ENCODE peak calls at places on chromosomes 5 and 9, in ten cellular contexts. F is stimulated activated CD4-positive, alpha-beta T cell treated with anti-CD3 and anti-CD28 coated beads, Interleukin-15, amount 100 ng/mL, for 24 hours; K is HFFc6; G is stimulated activated CD8-positive, alpha-beta memory T cell treated with anti-CD3 and anti-CD28 coated beads, Interleukin-2, amount 100 ng/mL, for 48 hours; S is anterior cingulate cortex; Q is progenitor cell of endocrine pancreas; L is NCI-H1930; I is EL; X is NCI-H2081; H is activated CD8-positive, alpha-beta memory T cell treated with anti-CD3 and anti-CD28 coated beads for 48 hours. U is an unnamed sample.

GRCh38 chr5:24850911-24851310 is 206.1 kb upstream of the CDH10 start:
- DNase-seq in H (no peak), L (no peak), X (no peak), I (no peak), Q (no peak), K (no peak), G (no peak), S (no peak), F (no peak), U (no peak)

GRCh38 chr9:36912620-36913019 is 121.4 kb downstream of the PAX5 start:
- DNase-seq in Q (no peak), G (no peak), S (no peak), F (no peak), X (no peak), H (no peak), L (no peak), K (no peak), I (no peak), U (no peak)

GRCh38 chr5:26121343-26121742 is 917.0 kb downstream of the CDH9 start:
- DNase-seq in K (no peak), G (no peak), H (no peak), Q (no peak), F (no peak), I (no peak), X (no peak), S (no peak), L (peak; percentile 11), U (peak; percentile 55)

GRCh38 chr9:114216976-114217375 is 61.6 kb downstream of the COL27A1 start:
- DNase-seq in F (no peak), K (peak; percentile 60), L (no peak), I (peak; percentile 37), X (no peak), H (no peak), G (no peak), Q (no peak), S (no peak), U (no peak)

GRCh38 chr5:80982093-80982492 is 21.9 kb downstream of the RASGRF2 start:
- DNase-seq in S (no peak), X (no peak), H (no peak), F (no peak), I (no peak), G (no peak), L (no peak), K (no peak), Q (no peak), U (no peak)

GRCh38 chr9:87873607-87874319 is 8.9 kb upstream of the SPATA31E1 start:
- DNase-seq in L (no peak), F (no peak), G (no peak), S (no peak), Q (no peak), K (no peak), X (no peak), H (no peak), I (no peak), U (no peak)

GRCh38 chr9:98887918-98888510 is 55.7 kb upstream of the COL15A1 start:
- DNase-seq in K (peak; percentile 14), X (peak; percentile 42), S (no peak), L (no peak), H (no peak), G (no peak), F (no peak), Q (no peak), I (peak; percentile 66), U (no peak)

GRCh38 chr9:112224401-112225289 is 49.5 kb upstream of the SUSD1 start:
- DNase-seq in X (no peak), Q (no peak), F (no peak), L (no peak), H (no peak), G (no peak), S (no peak), I (peak; percentile 76), K (peak; percentile 75), U (no peak)

GRCh38 chr5:173452098-173452497 is 123.9 kb upstream of the STC2 start:
- DNase-seq in K (peak; percentile 80), L (no peak), I (peak; percentile 90), G (no peak), X (no peak), F (no peak), Q (no peak), H (no peak), S (no peak), U (peak; percentile 15)

GRCh38 chr5:178068293-178068692 is 45.0 kb upstream of the N4BP3 start:
- DNase-seq in X (peak; percentile 86), I (no peak), F (no peak), K (no peak), H (no peak), S (peak; percentile 5), Q (no peak), G (no peak), L (peak; percentile 1), U (no peak)

GRCh38 chr5:126864042-126864688 is 87.2 kb downstream of the LMNB1 start:
- DNase-seq in L (no peak), I (no peak), G (no peak), Q (no peak), K (no peak), F (no peak), H (no peak), S (no peak), X (no peak), U (peak; percentile 98)

GRCh38 chr9:133844876-133845658 is 106.9 kb upstream of the SARDH start:
- DNase-seq in G (no peak), S (no peak), L (no peak), X (no peak), Q (no peak), I (peak; percentile 23), K (no peak), H (no peak), F (no peak), U (no peak)

GRCh38 chr5:150523472-150524350 is 15.8 kb downstream of the NDST1 start:
- DNase-seq in H (no peak), L (no peak), F (peak; percentile 9), K (peak; percentile 54), G (no peak), I (peak; percentile 75), S (peak; percentile 33), Q (no peak), X (peak; percentile 32), U (peak; percentile 86)

GRCh38 chr5:114782217-114782616 is 387.5 kb downstream of the TRIM36 start:
- DNase-seq in F (no peak), K (no peak), S (peak; percentile 27), I (no peak), Q (no peak), X (no peak), H (no peak), G (no peak), L (no peak), U (no peak)

GRCh38 chr9:77980622-77981021 is 51.0 kb downstream of the GNAQ start:
- DNase-seq in H (no peak), S (no peak), X (no peak), L (no peak), I (peak; percentile 47), G (no peak), F (no peak), K (peak; percentile 15), Q (no peak), U (no peak)

GRCh38 chr9:117153021-117153420 is 261.8 kb downstream of the ASTN2 start:
- DNase-seq in K (no peak), F (no peak), G (no peak), L (no peak), Q (no peak), S (no peak), X (no peak), I (peak; percentile 11), H (no peak), U (no peak)

GRCh38 chr9:78239506-78239905 is 3.6 kb downstream of the CEP78 start:
- DNase-seq in K (no peak), S (no peak), L (no peak), F (no peak), Q (no peak), G (no peak), H (no peak), I (peak; percentile 9), X (peak; percentile 50), U (no peak)

GRCh38 chr5:61995486-61995885 is 310.5 kb upstream of the KIF2A start:
- DNase-seq in I (no peak), Q (no peak), L (no peak), X (no peak), H (no peak), K (no peak), F (no peak), S (no peak), G (no peak), U (no peak)

GRCh38 chr5:38809388-38810359 is 36.1 kb upstream of the OSMR start:
- DNase-seq in L (peak; percentile 72), G (peak; percentile 27), I (peak; percentile 86), H (peak; percentile 24), Q (peak; percentile 70), X (peak; percentile 93), F (peak; percentile 76), S (peak; percentile 59), K (peak; percentile 74), U (peak; percentile 87)

GRCh38 chr9:114224247-114224610 is 68.9 kb downstream of the COL27A1 start:
- DNase-seq in X (no peak), H (no peak), F (no peak), G (no peak), Q (no peak), S (no peak), K (peak; percentile 69), I (peak; percentile 83), L (no peak), U (peak; percentile 74)

GRCh38 chr9:2017209-2017458 is 2.0 kb downstream of the SMARCA2 start:
- DNase-seq in F (no peak), Q (no peak), K (no peak), L (no peak), S (peak; percentile 81), X (no peak), H (no peak), I (no peak), G (no peak), U (no peak)

GRCh38 chr9:5614192-5614591 is 14.7 kb upstream of the RIC1 start:
- DNase-seq in I (no peak), Q (no peak), S (no peak), F (no peak), X (no peak), K (no peak), G (no peak), L (no peak), H (no peak), U (no peak)

GRCh38 chr5:136631176-136631575 is 265.8 kb upstream of the TRPC7 start:
- DNase-seq in H (no peak), Q (no peak), L (no peak), I (no peak), F (no peak), K (no peak), S (no peak), X (no peak), G (no peak), U (peak; percentile 37)